ENCODE peak calls at places on chromosomes 11 and 22, in five cellular contexts. N, L, Y, A and U are unnamed samples.
A peak's percentile ranks its signal among the peaks of the same experiment; 100 is the strongest.

GRCh38 chr22:45338795-45339194 is 29.1 kb downstream of the FAM118A start:
- DNase-seq in L (no peak), N (no peak), A (no peak), Y (no peak), U (no peak)

GRCh38 chr22:17741866-17742527 is 32.3 kb downstream of the BID start:
- DNase-seq in N (no peak), Y (no peak), L (no peak), A (peak; percentile 43), U (no peak)

GRCh38 chr11:67997460-67997921 is 6.4 kb downstream of the UNC93B1 start:
- DNase-seq in Y (no peak), A (no peak), N (no peak), L (no peak), U (no peak)

GRCh38 chr11:19951558-19952083 is 208.7 kb downstream of the DBX1 start:
- DNase-seq in N (no peak), Y (peak; percentile 80), A (no peak), L (peak; percentile 31), U (no peak)

GRCh38 chr22:43308451-43309235 is 34.5 kb downstream of the SCUBE1 start:
- DNase-seq in A (no peak), N (no peak), Y (no peak), L (no peak), U (no peak)

GRCh38 chr11:1052133-1053011 is 15.9 kb upstream of the MUC6 start:
- DNase-seq in A (peak; percentile 59), N (no peak), Y (no peak), L (no peak), U (peak; percentile 8)

GRCh38 chr11:74443071-74443864 is 24.1 kb downstream of the KCNE3 start:
- DNase-seq in L (no peak), N (no peak), A (no peak), Y (no peak), U (no peak)

GRCh38 chr11:131206671-131207070 is 163.7 kb upstream of the NTM start:
- DNase-seq in A (no peak), L (no peak), N (no peak), Y (no peak), U (no peak)

DNA sequence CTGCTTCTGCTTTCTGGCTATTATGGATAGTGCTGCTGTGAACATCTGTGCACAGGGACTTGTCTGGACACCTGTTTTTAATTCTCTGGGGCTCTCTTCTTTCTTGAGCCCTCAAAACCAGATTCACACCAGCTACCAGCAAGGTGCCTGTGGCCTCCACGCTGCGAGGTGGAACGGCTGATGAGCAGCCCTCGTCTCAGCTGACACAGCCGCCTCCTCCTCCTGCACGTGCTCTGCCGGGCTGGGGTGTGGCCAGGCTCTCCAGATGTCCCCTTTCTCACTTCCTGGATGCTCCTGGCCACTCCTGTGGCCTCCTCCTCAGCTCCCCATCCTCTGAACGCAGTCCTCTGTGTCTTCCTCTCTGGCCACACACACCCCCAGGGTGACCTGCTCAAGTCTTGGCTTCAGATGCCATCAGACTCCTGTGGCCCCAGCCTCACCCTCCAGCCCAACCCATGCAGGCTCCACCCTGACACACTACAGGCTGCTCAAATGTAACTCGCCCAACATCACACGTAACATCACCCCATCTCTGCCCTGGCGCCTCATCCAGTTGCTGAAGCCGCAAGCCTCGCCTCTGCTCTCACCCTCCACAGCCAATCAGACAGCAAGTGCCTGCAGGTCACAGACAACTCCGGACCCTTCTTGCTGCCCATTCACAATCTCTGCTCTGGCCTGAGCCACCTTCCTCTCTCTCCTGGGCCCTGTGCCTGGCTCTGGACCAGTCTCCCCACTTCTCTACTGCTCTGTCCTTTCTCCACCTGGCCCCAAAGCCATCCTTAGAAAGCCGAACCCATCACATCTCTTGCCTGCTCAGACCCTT is 333.6 kb downstream of the CTTN start:
- DNase-seq in N (no peak), A (no peak), Y (no peak), L (no peak), U (no peak)
- H3K9me3 ChIP-seq in N (no peaks in the 10 kb centered on the region), A (no peaks in the 10 kb centered on the region), Y (peaks cover 4% of the 10 kb centered on the region), L (no peaks in the 10 kb centered on the region), U (no peaks in the 10 kb centered on the region)

GRCh38 chr11:102560555-102561011 is 30.0 kb upstream of the MMP7 start:
- DNase-seq in Y (peak; percentile 69), L (peak; percentile 54), N (no peak), A (no peak), U (no peak)

GRCh38 chr11:102568851-102569250 is 38.3 kb upstream of the MMP7 start:
- DNase-seq in L (no peak), N (no peak), Y (no peak), A (no peak), U (no peak)

GRCh38 chr11:102564110-102564509 is 33.6 kb upstream of the MMP7 start:
- DNase-seq in Y (peak; percentile 75), L (no peak), N (no peak), A (no peak), U (no peak)

GRCh38 chr11:102561636-102562035 is 31.1 kb upstream of the MMP7 start:
- DNase-seq in N (no peak), Y (no peak), A (no peak), L (no peak), U (no peak)

DNA sequence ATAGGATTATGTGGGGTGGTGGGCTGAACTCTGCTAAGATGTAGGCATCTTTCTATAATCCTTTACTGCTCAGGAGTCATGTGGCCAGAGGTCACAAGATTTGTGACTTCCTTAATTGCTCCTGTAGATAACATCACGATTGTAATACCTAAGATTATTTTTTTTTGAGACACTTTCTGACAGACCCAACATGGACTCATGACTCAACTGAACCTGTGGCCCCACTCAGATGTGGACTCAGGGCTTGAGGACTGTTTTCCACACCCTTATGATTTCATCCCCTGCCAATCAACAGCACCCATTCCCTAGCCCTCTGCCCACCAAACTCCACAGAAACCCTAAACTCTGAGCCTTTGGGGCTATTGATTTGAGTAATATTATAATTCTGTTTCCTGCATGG is 35.6 kb upstream of the MMP7 start:
- DNase-seq in N (no peak), A (no peak), Y (no peak), L (no peak), U (no peak)
- H3K9me3 ChIP-seq in N (no peaks in the 10 kb centered on the region), A (no peaks in the 10 kb centered on the region), Y (peaks cover 5% of the 10 kb centered on the region), L (no peaks in the 10 kb centered on the region), U (no peaks in the 10 kb centered on the region)

DNA sequence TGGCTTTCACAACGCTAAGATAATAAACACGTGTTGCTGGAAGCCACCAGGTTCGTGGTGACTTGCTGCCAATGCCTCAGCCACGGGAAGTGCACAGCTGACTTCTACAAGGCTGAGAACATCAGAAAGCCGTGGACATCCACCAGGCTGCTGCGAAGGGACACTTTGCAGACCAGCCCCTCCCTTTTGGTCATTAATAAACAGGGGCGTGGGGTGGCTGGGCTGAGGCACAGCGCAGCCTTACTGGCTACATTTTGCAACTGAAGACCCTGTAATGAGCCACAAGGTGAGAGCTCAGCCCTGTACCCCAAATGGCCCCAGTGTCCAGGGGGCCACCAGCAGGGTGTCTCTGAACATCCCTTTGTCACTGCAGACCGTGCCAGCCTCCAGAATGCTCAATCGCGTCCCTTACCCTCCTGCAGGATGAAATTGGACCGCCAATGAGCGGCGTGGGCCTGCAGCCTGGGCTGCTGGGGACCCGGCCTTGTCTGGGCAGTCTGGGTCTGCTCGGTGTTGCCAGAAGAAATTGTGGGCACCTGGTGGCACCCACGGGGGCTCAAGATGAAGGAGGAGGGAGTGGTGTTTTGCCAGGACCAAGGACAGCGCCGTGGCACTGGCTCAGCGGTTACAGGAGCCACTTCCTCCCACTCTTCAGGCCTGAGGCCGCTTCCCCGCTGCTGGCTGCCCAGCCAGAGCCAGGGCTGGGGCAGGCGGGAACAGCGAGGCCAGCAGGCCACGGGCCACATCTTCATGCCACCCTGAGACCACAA is 181.9 kb downstream of the CTTN start:
- DNase-seq in A (no peak), Y (no peak), L (no peak), N (no peak), U (no peak)
- H3K9me3 ChIP-seq in A (no peaks in the 10 kb centered on the region), Y (no peaks in the 10 kb centered on the region), L (no peaks in the 10 kb centered on the region), N (no peaks in the 10 kb centered on the region), U (no peaks in the 10 kb centered on the region)

GRCh38 chr22:47442821-47443220 is 680.4 kb downstream of the TBC1D22A start:
- DNase-seq in L (no peak), N (peak; percentile 64), Y (no peak), A (no peak), U (no peak)
- H3K9me3 ChIP-seq in L (no peaks in the 10 kb centered on the region), N (peaks cover 3% of the 10 kb centered on the region), Y (peaks cover 12% of the 10 kb centered on the region), A (no peaks in the 10 kb centered on the region), U (no peaks in the 10 kb centered on the region)

DNA sequence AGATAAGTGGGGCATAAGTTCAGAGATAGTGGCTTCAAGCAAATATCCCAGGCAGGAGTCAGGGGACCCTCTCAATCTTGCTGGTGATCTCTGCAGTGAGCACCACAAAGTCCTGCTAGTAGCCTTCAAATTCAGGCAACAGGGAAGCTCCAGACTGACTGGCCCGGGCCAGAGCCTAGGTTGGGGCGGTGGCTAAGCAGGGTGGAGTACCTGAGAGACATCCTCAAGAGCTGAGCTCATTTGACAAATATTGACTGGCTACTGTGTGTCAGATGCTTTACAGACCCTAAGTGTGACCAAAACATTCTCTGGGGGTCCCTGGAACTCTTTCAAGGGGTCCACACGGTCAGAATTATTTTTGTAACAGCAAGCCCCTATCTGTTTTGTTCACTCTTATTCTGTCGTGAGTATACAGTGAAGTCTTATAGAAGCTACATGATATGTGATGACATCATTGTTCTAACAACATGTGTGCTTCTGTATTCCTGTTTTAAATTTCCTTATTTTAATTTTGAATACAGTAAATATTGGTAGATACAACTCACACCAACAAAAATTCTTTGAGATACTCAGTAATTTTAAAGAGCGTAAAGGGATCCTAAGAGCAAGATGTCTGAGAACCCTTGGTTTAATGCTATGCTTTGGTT is 71.6 kb downstream of the APIP start:
- DNase-seq in L (no peak), A (no peak), N (no peak), Y (no peak), U (no peak)
- H3K9me3 ChIP-seq in L (no peaks in the 10 kb centered on the region), A (no peaks in the 10 kb centered on the region), N (no peaks in the 10 kb centered on the region), Y (peaks cover 7% of the 10 kb centered on the region), U (no peaks in the 10 kb centered on the region)

DNA sequence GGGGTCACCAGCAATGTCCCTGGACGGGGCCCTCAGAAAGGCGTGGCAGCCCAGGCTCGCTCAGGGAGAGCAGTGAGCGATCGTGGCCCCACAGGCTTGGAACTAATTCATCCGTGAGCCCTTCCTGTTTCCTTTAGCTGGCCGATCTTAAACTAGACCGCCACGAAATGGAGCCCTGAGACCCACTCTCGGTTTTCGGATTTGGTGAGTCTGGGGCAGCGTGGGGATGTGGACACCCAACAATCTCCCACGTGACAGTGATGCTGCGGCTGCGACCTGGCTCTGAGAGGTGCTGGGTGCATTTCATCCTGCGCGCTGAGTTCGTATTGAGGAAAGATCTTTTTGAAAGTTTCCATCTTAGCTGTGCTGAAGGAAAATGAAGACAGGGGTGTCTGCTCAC is 501.3 kb upstream of the B3GAT1 start:
- DNase-seq in A (no peak), Y (no peak), N (no peak), L (no peak), U (no peak)
- H3K9me3 ChIP-seq in A (no peaks in the 10 kb centered on the region), Y (no peaks in the 10 kb centered on the region), N (no peaks in the 10 kb centered on the region), L (no peaks in the 10 kb centered on the region), U (no peaks in the 10 kb centered on the region)

DNA sequence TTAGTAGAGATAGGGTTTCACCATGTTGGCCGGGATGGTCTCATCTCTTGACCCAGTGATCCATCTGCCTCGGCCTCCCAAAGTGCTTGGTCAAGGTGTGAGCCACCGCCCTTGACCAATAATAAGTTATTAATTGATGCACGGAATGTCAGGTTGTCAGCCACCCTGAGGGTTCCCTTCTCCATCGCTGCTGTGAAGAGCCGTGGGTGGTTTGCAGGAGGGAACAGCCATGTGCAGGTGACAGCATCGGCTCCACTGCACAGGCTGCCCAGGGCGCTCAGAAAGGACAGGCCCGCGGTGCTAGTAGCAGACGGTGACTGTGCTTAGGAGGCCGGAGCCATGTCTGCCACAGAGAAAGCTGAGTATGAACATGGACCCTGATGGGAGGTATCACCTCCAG is 814.0 kb downstream of the BRD1 start:
- DNase-seq in Y (no peak), L (no peak), N (no peak), A (no peak), U (no peak)
- H3K9me3 ChIP-seq in Y (no peaks in the 10 kb centered on the region), L (no peaks in the 10 kb centered on the region), N (no peaks in the 10 kb centered on the region), A (no peaks in the 10 kb centered on the region), U (no peaks in the 10 kb centered on the region)

GRCh38 chr22:49300951-49301397 is 526.7 kb downstream of the BRD1 start:
- DNase-seq in N (peak; percentile 82), L (no peak), A (peak; percentile 34), Y (no peak), U (no peak)
- H3K9me3 ChIP-seq in N (no peaks in the 10 kb centered on the region), L (no peaks in the 10 kb centered on the region), A (no peaks in the 10 kb centered on the region), Y (no peaks in the 10 kb centered on the region), U (no peaks in the 10 kb centered on the region)